ENCODE peak calls at places on chromosomes 3 and 15, in eight cellular contexts. V is SK-N-SH, L is GM23248, E is MM.1S, X is PC-3, B is HCT116, T is hepatocyte, M is GM23338. W is an unnamed sample.

GRCh38 chr3:17233398-17233800 is 348.6 kb downstream of the PLCL2 start:
- DNase-seq in M (peak; percentile 69), V (peak; percentile 45), E (peak; percentile 71), L (peak; percentile 81), B (peak; percentile 52), T (peak; percentile 65), X (peak; percentile 97), W (peak; percentile 83)

GRCh38 chr3:71258116-71258515 is 325.4 kb downstream of the FOXP1 start:
- DNase-seq in T (peak; percentile 53), E (no peak), B (no peak), X (peak; percentile 86), M (peak; percentile 30), V (no peak), L (peak; percentile 85), W (no peak)

GRCh38 chr3:31132132-31132769 is 237.8 kb upstream of the GADL1 start:
- DNase-seq in X (peak; percentile 76), L (peak; percentile 67), E (peak; percentile 37), M (peak; percentile 58), V (peak; percentile 17), B (peak; percentile 54), T (peak; percentile 37), W (peak; percentile 54)

GRCh38 chr3:59695858-59696257 is 646.0 kb upstream of the CFAP20DC start:
- DNase-seq in V (no peak), M (no peak), L (no peak), T (no peak), E (no peak), X (no peak), B (no peak), W (no peak)

GRCh38 chr3:64357481-64357880 is 132.2 kb upstream of the PRICKLE2 start:
- DNase-seq in V (no peak), B (no peak), X (no peak), E (peak; percentile 88), T (no peak), L (no peak), M (no peak), W (no peak)

GRCh38 chr3:9932843-9933560 is 632 bp upstream of the CRELD1 start:
- DNase-seq in E (peak; percentile 83), M (peak; percentile 88), X (peak; percentile 84), B (peak; percentile 43), V (peak; percentile 92), L (peak; percentile 91), T (peak; percentile 92), W (peak; percentile 87)

GRCh38 chr3:195441971-195442572 is 748 bp downstream of the ACAP2 start:
- DNase-seq in L (peak; percentile 76), B (no peak), E (peak; percentile 63), X (peak; percentile 57), T (peak; percentile 56), M (peak; percentile 65), V (peak; percentile 65), W (peak; percentile 80)

GRCh38 chr3:53775834-53776251 is 70.4 kb downstream of the CHDH start:
- DNase-seq in V (no peak), X (peak; percentile 59), M (no peak), E (no peak), B (no peak), L (peak; percentile 69), T (no peak), W (no peak)

GRCh38 chr15:68154923-68155559 is 50.1 kb downstream of the CALML4 start:
- DNase-seq in B (peak; percentile 27), V (peak; percentile 39), X (peak; percentile 71), M (peak; percentile 83), E (peak; percentile 61), T (peak; percentile 76), L (peak; percentile 82), W (peak; percentile 72)

GRCh38 chr3:4732974-4733373 is 239.8 kb downstream of the ITPR1 start:
- DNase-seq in M (peak; percentile 57), X (no peak), T (no peak), E (no peak), L (no peak), B (no peak), V (peak; percentile 28), W (no peak)
- TF ChIP-seq EZH2phosphoT487 in M (no peak), X (no peak), T (no peak), E (no peak), L (no peak), B (no peak), V (no peak), W (no peak)

GRCh38 chr3:112881891-112882290 is 35.2 kb upstream of the CD200R1L start:
- DNase-seq in X (no peak), T (no peak), M (no peak), V (no peak), E (no peak), B (no peak), L (no peak), W (no peak)
- H3K9me2 ChIP-seq in X (no peaks in the 10 kb centered on the region), T (no peaks in the 10 kb centered on the region), M (peaks cover 4% of the 10 kb centered on the region), V (no peaks in the 10 kb centered on the region), E (no peaks in the 10 kb centered on the region), B (no peaks in the 10 kb centered on the region), L (no peaks in the 10 kb centered on the region), W (no peaks in the 10 kb centered on the region)

GRCh38 chr3:2655229-2655701 is 454.9 kb downstream of the IL5RA start:
- DNase-seq in M (no peak), V (no peak), E (no peak), X (no peak), L (no peak), B (no peak), T (no peak), W (no peak)

GRCh38 chr3:2657408-2657807 is 452.8 kb downstream of the IL5RA start:
- DNase-seq in B (no peak), T (peak; percentile 12), L (no peak), V (no peak), M (no peak), E (no peak), X (no peak), W (no peak)

GRCh38 chr3:2656806-2657205 is 453.4 kb downstream of the IL5RA start:
- DNase-seq in X (no peak), M (no peak), T (no peak), B (no peak), E (no peak), L (no peak), V (no peak), W (no peak)

GRCh38 chr3:2653706-2654105 is 456.5 kb downstream of the IL5RA start:
- DNase-seq in T (no peak), M (no peak), V (no peak), E (no peak), B (no peak), X (no peak), L (no peak), W (no peak)

DNA sequence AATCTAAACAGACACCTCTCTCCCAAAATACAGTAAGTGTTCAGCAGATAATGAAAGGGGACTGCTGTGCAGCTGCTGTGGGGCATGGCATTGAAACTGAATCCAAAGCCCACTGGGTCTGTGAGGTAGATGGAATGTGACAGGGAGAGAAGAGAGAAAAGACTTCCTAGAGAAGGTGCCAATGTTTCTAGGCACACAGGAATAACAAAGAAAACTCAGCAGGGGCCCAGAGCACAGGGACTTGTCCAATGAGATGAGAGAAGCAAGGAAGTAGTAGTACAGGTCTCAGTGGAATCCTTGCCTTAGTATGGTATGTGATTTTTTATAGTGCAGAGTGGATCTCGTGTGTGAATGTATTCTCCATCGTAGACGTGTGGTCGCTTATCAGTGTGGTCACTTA is 457.8 kb downstream of the IL5RA start:
- DNase-seq in V (no peak), B (no peak), M (peak; percentile 65), E (no peak), X (no peak), T (no peak), L (no peak), W (no peak)
- TF ChIP-seq EZH2phosphoT487 in V (no peak), B (no peak), M (no peak), E (no peak), X (no peak), T (no peak), L (no peak), W (no peak)

DNA sequence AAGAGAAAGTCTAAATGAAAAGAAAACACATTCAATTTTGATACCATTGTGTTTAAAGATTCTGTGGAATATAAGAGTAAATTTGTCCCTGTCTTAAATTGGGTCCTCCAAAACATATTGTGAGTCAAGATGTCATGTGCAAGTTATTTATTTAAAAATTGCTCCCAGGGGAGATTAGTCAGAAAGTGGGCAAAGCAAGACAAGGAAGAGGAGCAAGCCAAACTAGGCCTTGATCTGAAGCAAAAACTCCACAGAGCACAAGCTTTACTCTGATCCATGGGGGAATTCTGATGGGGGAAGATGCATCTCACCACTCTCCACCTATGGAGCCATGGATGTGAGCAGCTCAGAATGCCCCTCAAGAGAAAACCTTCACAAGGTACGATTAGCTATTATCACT is 342.8 kb upstream of the IL12A start:
- DNase-seq in V (no peak), L (peak; percentile 84), T (no peak), E (no peak), M (no peak), X (peak; percentile 13), B (no peak), W (no peak)
- H3K9me2 ChIP-seq in V (no peaks in the 10 kb centered on the region), L (no peaks in the 10 kb centered on the region), T (no peaks in the 10 kb centered on the region), E (no peaks in the 10 kb centered on the region), M (peaks cover 3% of the 10 kb centered on the region), X (no peaks in the 10 kb centered on the region), B (no peaks in the 10 kb centered on the region), W (no peaks in the 10 kb centered on the region)

GRCh38 chr15:44736261-44736765 is at the start of gene TRIM69:
- DNase-seq in L (no peak), V (no peak), X (no peak), B (no peak), M (no peak), T (no peak), E (peak; percentile 21), W (peak; percentile 39)
- TF ChIP-seq EZH2phosphoT487 in L (no peak), V (no peak), X (no peak), B (no peak), M (no peak), T (no peak), E (no peak), W (no peak)